ENCODE peak calls at places on chromosomes 3 and 15, in seven cellular contexts. One of them, this sample, is unnamed. For H3K4me1, the result is how much of the 10 kb centered on the place peaks cover.

GRCh38 chr15:60708684-60709083 is 229.7 kb upstream of the ICE2 start:
- DNase-seq in Panc1: no peak
- DNase-seq in right lobe of liver: no peak
- DNase-seq in K562: no peak
- DNase-seq in CD4-positive, alpha-beta memory T cell: no peak
- DNase-seq in left ventricle myocardium inferior: no peak
- DNase-seq in A549: no peak
- DNase-seq in this sample: no peak

GRCh38 chr3:130671545-130671944 is 75.1 kb downstream of the PIK3R4 start:
- DNase-seq in left ventricle myocardium inferior: no peak
- DNase-seq in right lobe of liver: no peak
- DNase-seq in A549: no peak
- DNase-seq in Panc1: no peak
- DNase-seq in K562: peak
- DNase-seq in CD4-positive, alpha-beta memory T cell: no peak
- DNase-seq in this sample: no peak

GRCh38 chr3:100335137-100335833 is 728 bp downstream of the NIT2 start:
- DNase-seq in left ventricle myocardium inferior: no peak
- DNase-seq in CD4-positive, alpha-beta memory T cell: no peak
- DNase-seq in right lobe of liver: peak
- DNase-seq in A549: peak
- DNase-seq in Panc1: no peak
- DNase-seq in K562: peak
- DNase-seq in this sample: peak

GRCh38 chr3:13122101-13123055 is 49.1 kb upstream of the IQSEC1 start:
- DNase-seq in A549: no peak
- DNase-seq in right lobe of liver: peak
- DNase-seq in Panc1: no peak
- DNase-seq in K562: no peak
- DNase-seq in CD4-positive, alpha-beta memory T cell: no peak
- DNase-seq in left ventricle myocardium inferior: no peak
- DNase-seq in this sample: no peak

GRCh38 chr15:42595641-42596240 is 20.3 kb downstream of the STARD9 start:
- DNase-seq in CD4-positive, alpha-beta memory T cell: no peak
- DNase-seq in A549: no peak
- DNase-seq in Panc1: no peak
- DNase-seq in right lobe of liver: no peak
- DNase-seq in left ventricle myocardium inferior: no peak
- DNase-seq in K562: no peak
- DNase-seq in this sample: no peak

GRCh38 chr3:58356054-58356453 is 23.4 kb downstream of the PXK start:
- DNase-seq in A549: no peak
- DNase-seq in K562: no peak
- DNase-seq in CD4-positive, alpha-beta memory T cell: no peak
- DNase-seq in Panc1: no peak
- DNase-seq in right lobe of liver: no peak
- DNase-seq in left ventricle myocardium inferior: no peak
- DNase-seq in this sample: no peak

GRCh38 chr3:102163039-102163817 is 271.6 kb upstream of the ZPLD1 start:
- DNase-seq in CD4-positive, alpha-beta memory T cell: no peak
- DNase-seq in K562: no peak
- DNase-seq in A549: peak
- DNase-seq in right lobe of liver: no peak
- DNase-seq in left ventricle myocardium inferior: peak
- DNase-seq in Panc1: no peak
- DNase-seq in this sample: no peak

GRCh38 chr3:33096103-33096868 is 660 bp downstream of the GLB1 start:
- DNase-seq in K562: peak
- DNase-seq in right lobe of liver: peak
- DNase-seq in Panc1: no peak
- DNase-seq in A549: peak
- DNase-seq in left ventricle myocardium inferior: peak
- DNase-seq in CD4-positive, alpha-beta memory T cell: peak
- DNase-seq in this sample: no peak

GRCh38 chr3:169744332-169745054 is 20.4 kb downstream of the TERC start:
- DNase-seq in A549: no peak
- DNase-seq in Panc1: no peak
- DNase-seq in CD4-positive, alpha-beta memory T cell: no peak
- DNase-seq in right lobe of liver: no peak
- DNase-seq in K562: no peak
- DNase-seq in left ventricle myocardium inferior: no peak
- DNase-seq in this sample: no peak

GRCh38 chr3:100158877-100159563 is 44.7 kb upstream of the FILIP1L start:
- DNase-seq in Panc1: no peak
- DNase-seq in A549: no peak
- DNase-seq in left ventricle myocardium inferior: no peak
- DNase-seq in K562: no peak
- DNase-seq in CD4-positive, alpha-beta memory T cell: no peak
- DNase-seq in right lobe of liver: no peak
- DNase-seq in this sample: no peak

GRCh38 chr15:70532536-70533186 is 230.7 kb downstream of the UACA start:
- DNase-seq in A549: no peak
- DNase-seq in left ventricle myocardium inferior: no peak
- DNase-seq in Panc1: no peak
- DNase-seq in right lobe of liver: no peak
- DNase-seq in K562: no peak
- DNase-seq in CD4-positive, alpha-beta memory T cell: no peak
- DNase-seq in this sample: no peak

GRCh38 chr3:14913071-14913925 is 34.1 kb upstream of the NR2C2 start:
- DNase-seq in CD4-positive, alpha-beta memory T cell: no peak
- DNase-seq in Panc1: no peak
- DNase-seq in left ventricle myocardium inferior: no peak
- DNase-seq in A549: no peak
- DNase-seq in right lobe of liver: no peak
- DNase-seq in K562: no peak
- DNase-seq in this sample: no peak

GRCh38 chr3:54847361-54847760 is 80.5 kb downstream of the LRTM1 start:
- DNase-seq in K562: no peak
- DNase-seq in CD4-positive, alpha-beta memory T cell: no peak
- DNase-seq in A549: no peak
- DNase-seq in Panc1: no peak
- DNase-seq in left ventricle myocardium inferior: no peak
- DNase-seq in right lobe of liver: no peak
- DNase-seq in this sample: no peak

GRCh38 chr15:80931721-80932609 is 57.7 kb downstream of the MESD start:
- DNase-seq in CD4-positive, alpha-beta memory T cell: no peak
- DNase-seq in K562: no peak
- DNase-seq in Panc1: no peak
- DNase-seq in left ventricle myocardium inferior: no peak
- DNase-seq in A549: no peak
- DNase-seq in right lobe of liver: no peak
- DNase-seq in this sample: no peak

GRCh38 chr15:96126859-96127258 is 203.6 kb upstream of the NR2F2 start:
- DNase-seq in A549: no peak
- DNase-seq in CD4-positive, alpha-beta memory T cell: no peak
- DNase-seq in left ventricle myocardium inferior: no peak
- DNase-seq in K562: no peak
- DNase-seq in right lobe of liver: no peak
- DNase-seq in Panc1: no peak
- DNase-seq in this sample: no peak

GRCh38 chr15:39404767-39405173 is 176.1 kb upstream of the THBS1 start:
- DNase-seq in CD4-positive, alpha-beta memory T cell: no peak
- DNase-seq in A549: peak
- DNase-seq in K562: peak
- DNase-seq in left ventricle myocardium inferior: no peak
- DNase-seq in right lobe of liver: no peak
- DNase-seq in Panc1: no peak
- DNase-seq in this sample: no peak

GRCh38 chr15:56760186-56760585 is 26.9 kb upstream of the ZNF280D start:
- DNase-seq in A549: no peak
- DNase-seq in K562: no peak
- DNase-seq in CD4-positive, alpha-beta memory T cell: no peak
- DNase-seq in left ventricle myocardium inferior: no peak
- DNase-seq in Panc1: no peak
- DNase-seq in right lobe of liver: no peak
- DNase-seq in this sample: peak

GRCh38 chr3:45583021-45583851 is 11.3 kb upstream of the LIMD1 start:
- DNase-seq in left ventricle myocardium inferior: peak
- DNase-seq in A549: no peak
- DNase-seq in K562: no peak
- DNase-seq in CD4-positive, alpha-beta memory T cell: no peak
- DNase-seq in right lobe of liver: peak
- DNase-seq in Panc1: no peak
- DNase-seq in this sample: no peak

GRCh38 chr3:63795438-63795837 is 23.7 kb upstream of the C3orf49 start:
- DNase-seq in A549: no peak
- DNase-seq in Panc1: no peak
- DNase-seq in right lobe of liver: no peak
- DNase-seq in left ventricle myocardium inferior: no peak
- DNase-seq in CD4-positive, alpha-beta memory T cell: no peak
- DNase-seq in K562: no peak
- DNase-seq in this sample: no peak

GRCh38 chr3:28601291-28601690 is 252.7 kb upstream of the AZI2 start:
- DNase-seq in CD4-positive, alpha-beta memory T cell: no peak
- DNase-seq in A549: no peak
- DNase-seq in left ventricle myocardium inferior: no peak
- DNase-seq in K562: no peak
- DNase-seq in right lobe of liver: no peak
- DNase-seq in Panc1: no peak
- DNase-seq in this sample: no peak

GRCh38 chr15:35722506-35722905 is 176.5 kb upstream of the DPH6 start:
- DNase-seq in left ventricle myocardium inferior: no peak
- DNase-seq in K562: no peak
- DNase-seq in Panc1: no peak
- DNase-seq in right lobe of liver: no peak
- DNase-seq in CD4-positive, alpha-beta memory T cell: no peak
- DNase-seq in A549: no peak
- DNase-seq in this sample: no peak

GRCh38 chr3:46931631-46932441 is 44.7 kb downstream of the CCDC12 start:
- DNase-seq in A549: peak
- DNase-seq in CD4-positive, alpha-beta memory T cell: no peak
- DNase-seq in right lobe of liver: peak
- DNase-seq in K562: no peak
- DNase-seq in left ventricle myocardium inferior: peak
- DNase-seq in Panc1: no peak
- DNase-seq in this sample: no peak

GRCh38 chr15:25985179-25985578 is 122.1 kb upstream of the ATP10A start:
- DNase-seq in A549: no peak
- DNase-seq in right lobe of liver: no peak
- DNase-seq in CD4-positive, alpha-beta memory T cell: no peak
- DNase-seq in K562: no peak
- DNase-seq in Panc1: no peak
- DNase-seq in left ventricle myocardium inferior: no peak
- DNase-seq in this sample: peak
- H3K4me1 ChIP-seq in A549: under half
- H3K4me1 ChIP-seq in right lobe of liver: under half
- H3K4me1 ChIP-seq in CD4-positive, alpha-beta memory T cell: under half
- H3K4me1 ChIP-seq in K562: under half
- H3K4me1 ChIP-seq in Panc1: under half
- H3K4me1 ChIP-seq in left ventricle myocardium inferior: under half
- H3K4me1 ChIP-seq in this sample: under half

DNA sequence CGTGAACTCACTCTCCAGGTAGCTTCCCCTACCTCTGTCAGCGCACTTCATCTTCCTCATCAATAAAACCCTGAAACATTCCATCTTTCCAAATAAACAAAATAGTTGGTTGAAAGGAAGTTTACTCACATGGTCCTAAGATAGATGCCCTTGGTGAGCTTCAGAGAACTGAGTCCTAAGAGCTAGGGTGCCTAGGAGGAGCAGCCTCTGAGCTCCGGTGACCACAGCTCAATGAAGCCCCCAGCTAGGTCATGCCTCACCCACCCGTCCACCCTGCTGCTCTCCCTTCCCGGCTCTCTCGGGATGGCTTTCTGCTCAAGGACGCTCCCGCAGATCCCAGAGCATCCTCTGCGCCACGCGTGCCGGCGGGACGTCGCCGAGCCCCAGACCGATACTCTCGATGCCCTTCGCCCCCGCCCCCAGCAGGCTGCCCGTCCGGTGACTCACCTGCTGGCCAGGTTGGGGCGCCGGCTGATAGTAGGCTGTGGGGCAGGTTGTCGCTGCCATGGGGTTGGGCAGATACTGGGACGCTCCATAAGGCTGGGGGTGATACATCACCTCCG is 697 bp downstream of the VGLL3 start:
- DNase-seq in CD4-positive, alpha-beta memory T cell: no peak
- DNase-seq in A549: peak
- DNase-seq in right lobe of liver: peak
- DNase-seq in K562: no peak
- DNase-seq in left ventricle myocardium inferior: peak
- DNase-seq in Panc1: no peak
- DNase-seq in this sample: no peak
- H3K4me1 ChIP-seq in CD4-positive, alpha-beta memory T cell: under half
- H3K4me1 ChIP-seq in A549: half or more
- H3K4me1 ChIP-seq in right lobe of liver: under half
- H3K4me1 ChIP-seq in K562: under half
- H3K4me1 ChIP-seq in left ventricle myocardium inferior: under half
- H3K4me1 ChIP-seq in Panc1: under half
- H3K4me1 ChIP-seq in this sample: under half

GRCh38 chr15:58444056-58444455 is 12.3 kb downstream of the LIPC start:
- DNase-seq in right lobe of liver: no peak
- DNase-seq in Panc1: no peak
- DNase-seq in A549: no peak
- DNase-seq in K562: no peak
- DNase-seq in left ventricle myocardium inferior: no peak
- DNase-seq in CD4-positive, alpha-beta memory T cell: no peak
- DNase-seq in this sample: no peak
- H3K4me1 ChIP-seq in right lobe of liver: half or more
- H3K4me1 ChIP-seq in Panc1: under half
- H3K4me1 ChIP-seq in A549: half or more
- H3K4me1 ChIP-seq in K562: under half
- H3K4me1 ChIP-seq in left ventricle myocardium inferior: half or more
- H3K4me1 ChIP-seq in CD4-positive, alpha-beta memory T cell: under half
- H3K4me1 ChIP-seq in this sample: under half

DNA sequence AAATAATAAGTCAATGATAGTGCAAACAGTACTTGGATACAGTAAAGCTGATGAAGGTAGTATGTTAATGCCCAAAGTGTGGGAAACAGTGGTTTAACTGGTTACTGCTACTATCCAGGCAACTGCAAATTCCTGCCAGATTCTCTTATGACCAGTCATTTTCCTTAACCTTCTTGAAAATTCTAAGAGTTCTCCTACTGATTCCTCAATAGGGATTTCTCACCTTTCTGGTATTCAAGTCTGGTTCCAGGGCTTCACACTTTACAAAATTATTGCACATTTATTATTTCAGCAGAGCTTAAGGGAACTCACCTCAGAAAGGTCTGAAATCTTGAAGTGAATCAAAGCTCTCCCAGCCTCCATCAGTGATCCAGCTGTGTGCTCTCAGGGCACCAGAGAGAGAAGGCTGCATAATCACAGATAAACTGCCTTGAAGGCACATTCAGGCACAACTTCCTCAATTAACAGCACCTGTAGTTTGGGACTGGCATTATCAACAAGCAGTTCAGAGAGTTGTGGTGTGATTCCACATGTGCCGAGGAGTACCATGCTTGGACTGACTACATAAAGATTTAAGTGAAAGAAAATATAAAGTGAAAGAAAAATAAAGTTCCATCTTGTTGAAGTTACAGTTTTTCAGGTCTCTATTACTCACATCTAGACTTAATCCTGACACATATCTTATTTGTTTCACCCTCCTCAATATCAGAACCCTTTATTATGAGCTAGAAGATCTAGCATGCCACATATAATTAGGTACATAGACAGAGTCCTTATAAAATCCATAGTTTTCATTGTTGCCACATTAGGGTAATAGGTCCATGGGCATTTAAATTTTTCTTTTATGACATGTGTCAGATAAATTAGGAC is 59.5 kb upstream of the TIPARP start:
- DNase-seq in K562: no peak
- DNase-seq in Panc1: no peak
- DNase-seq in right lobe of liver: no peak
- DNase-seq in left ventricle myocardium inferior: no peak
- DNase-seq in A549: no peak
- DNase-seq in CD4-positive, alpha-beta memory T cell: no peak
- DNase-seq in this sample: no peak
- H3K4me1 ChIP-seq in K562: under half
- H3K4me1 ChIP-seq in Panc1: under half
- H3K4me1 ChIP-seq in right lobe of liver: under half
- H3K4me1 ChIP-seq in left ventricle myocardium inferior: under half
- H3K4me1 ChIP-seq in A549: under half
- H3K4me1 ChIP-seq in CD4-positive, alpha-beta memory T cell: under half
- H3K4me1 ChIP-seq in this sample: under half

This sample was measured in HAP-1.